ENCODE peak calls at places on chromosome 9, in four cellular contexts. One of them, this sample, is unnamed.

GRCh38 chr9:98248737-98249474 is 6.5 kb downstream of the TBC1D2 start:
- DNase-seq in SHP77: no peak
- DNase-seq in Calu3: peak
- DNase-seq in NCI-H2081: no peak
- DNase-seq in this sample: peak

GRCh38 chr9:4048441-4048840 is 251.4 kb downstream of the GLIS3 start:
- DNase-seq in SHP77: no peak
- DNase-seq in Calu3: peak
- DNase-seq in NCI-H2081: no peak
- DNase-seq in this sample: peak

GRCh38 chr9:133935328-133936040 is 56.6 kb downstream of the VAV2 start:
- DNase-seq in Calu3: no peak
- DNase-seq in SHP77: peak
- DNase-seq in NCI-H2081: no peak
- DNase-seq in this sample: peak

GRCh38 chr9:137367506-137368430 is 55.2 kb downstream of the EXD3 start:
- DNase-seq in SHP77: no peak
- DNase-seq in NCI-H2081: no peak
- DNase-seq in Calu3: no peak
- DNase-seq in this sample: no peak

GRCh38 chr9:114080773-114081440 is 2.8 kb upstream of the AMBP start:
- DNase-seq in SHP77: no peak
- DNase-seq in Calu3: peak
- DNase-seq in NCI-H2081: no peak
- DNase-seq in this sample: no peak

GRCh38 chr9:127519301-127520166 is 68.2 kb downstream of the LRSAM1 start:
- DNase-seq in Calu3: peak
- DNase-seq in NCI-H2081: no peak
- DNase-seq in SHP77: no peak
- DNase-seq in this sample: peak

GRCh38 chr9:91886433-91887031 is 63.5 kb downstream of the ROR2 start:
- DNase-seq in SHP77: no peak
- DNase-seq in Calu3: no peak
- DNase-seq in NCI-H2081: no peak
- DNase-seq in this sample: no peak

GRCh38 chr9:117927354-117927753 is 223.2 kb downstream of the TLR4 start:
- DNase-seq in SHP77: no peak
- DNase-seq in NCI-H2081: peak
- DNase-seq in Calu3: no peak
- DNase-seq in this sample: no peak

GRCh38 chr9:20884985-20885593 is 146.4 kb downstream of the HACD4 start:
- DNase-seq in NCI-H2081: peak
- DNase-seq in Calu3: peak
- DNase-seq in SHP77: peak
- DNase-seq in this sample: peak

GRCh38 chr9:111356567-111357244 is 26.7 kb upstream of the OR2K2 start:
- DNase-seq in NCI-H2081: no peak
- DNase-seq in SHP77: no peak
- DNase-seq in Calu3: peak
- DNase-seq in this sample: peak